ENCODE peak calls at places on chromosomes 3 and 15, in ten cellular contexts. W is endothelial cell of umbilical vein, N is mesenchymal stem cell, Q is A549, O is DND-41, K is IMR-90, S is GM23338, G is osteoblast, T is neuronal stem cell, I is astrocyte. U is an unnamed sample.

GRCh38 chr3:169245631-169246030 is 417.9 kb downstream of the MECOM start:
- DNase-seq in W (peak; percentile 49), N (no peak), Q (no peak), O (no peak), K (no peak), S (no peak), G (no peak), T (no peak), I (no peak), U (no peak)

GRCh38 chr3:14413381-14414071 is 11.1 kb downstream of the SLC6A6 start:
- DNase-seq in W (no peak), N (peak; percentile 64), Q (no peak), O (no peak), K (peak; percentile 79), S (peak; percentile 82), G (peak; percentile 76), T (no peak), I (no peak), U (no peak)

GRCh38 chr15:93066834-93067648 is 22.0 kb downstream of the RGMA start:
- DNase-seq in W (no peak), N (no peak), Q (no peak), O (no peak), K (no peak), S (no peak), G (no peak), T (no peak), I (no peak), U (no peak)

GRCh38 chr3:11289864-11290263 is 17.7 kb downstream of the ATG7 start:
- DNase-seq in W (peak; percentile 21), N (peak; percentile 16), Q (no peak), O (no peak), K (no peak), S (no peak), G (no peak), T (no peak), I (no peak), U (no peak)

GRCh38 chr3:45554001-45554691 is 40.4 kb upstream of the LIMD1 start:
- DNase-seq in W (peak; percentile 75), N (peak; percentile 50), Q (no peak), O (no peak), K (peak; percentile 88), S (peak; percentile 47), G (no peak), T (no peak), I (peak; percentile 69), U (no peak)

GRCh38 chr15:94535298-94536048 is 304.1 kb downstream of the MCTP2 start:
- DNase-seq in W (no peak), N (no peak), Q (no peak), O (no peak), K (no peak), S (no peak), G (no peak), T (no peak), I (no peak), U (no peak)

GRCh38 chr15:77014137-77015081 is 19.5 kb downstream of the PSTPIP1 start:
- DNase-seq in W (no peak), N (no peak), Q (no peak), O (no peak), K (no peak), S (no peak), G (peak; percentile 75), T (no peak), I (no peak), U (no peak)

GRCh38 chr3:204102-204501 is 7.5 kb downstream of the CHL1 start:
- DNase-seq in W (no peak), N (no peak), Q (no peak), O (no peak), K (no peak), S (no peak), G (no peak), T (no peak), I (no peak), U (no peak)

GRCh38 chr3:197858598-197858997 is 67.5 kb downstream of the LRCH3 start:
- DNase-seq in W (no peak), N (no peak), Q (no peak), O (no peak), K (no peak), S (peak; percentile 70), G (no peak), T (no peak), I (no peak), U (no peak)
- H3K4me2 ChIP-seq in W (no peak overlapping the region), N (no peak overlapping the region), Q (no peak overlapping the region), O (no peak overlapping the region), K (no peak overlapping the region), S (peak overlapping the region; percentile 28), G (no peak overlapping the region), T (no peak overlapping the region), I (no peak overlapping the region), U (no peak overlapping the region)

DNA sequence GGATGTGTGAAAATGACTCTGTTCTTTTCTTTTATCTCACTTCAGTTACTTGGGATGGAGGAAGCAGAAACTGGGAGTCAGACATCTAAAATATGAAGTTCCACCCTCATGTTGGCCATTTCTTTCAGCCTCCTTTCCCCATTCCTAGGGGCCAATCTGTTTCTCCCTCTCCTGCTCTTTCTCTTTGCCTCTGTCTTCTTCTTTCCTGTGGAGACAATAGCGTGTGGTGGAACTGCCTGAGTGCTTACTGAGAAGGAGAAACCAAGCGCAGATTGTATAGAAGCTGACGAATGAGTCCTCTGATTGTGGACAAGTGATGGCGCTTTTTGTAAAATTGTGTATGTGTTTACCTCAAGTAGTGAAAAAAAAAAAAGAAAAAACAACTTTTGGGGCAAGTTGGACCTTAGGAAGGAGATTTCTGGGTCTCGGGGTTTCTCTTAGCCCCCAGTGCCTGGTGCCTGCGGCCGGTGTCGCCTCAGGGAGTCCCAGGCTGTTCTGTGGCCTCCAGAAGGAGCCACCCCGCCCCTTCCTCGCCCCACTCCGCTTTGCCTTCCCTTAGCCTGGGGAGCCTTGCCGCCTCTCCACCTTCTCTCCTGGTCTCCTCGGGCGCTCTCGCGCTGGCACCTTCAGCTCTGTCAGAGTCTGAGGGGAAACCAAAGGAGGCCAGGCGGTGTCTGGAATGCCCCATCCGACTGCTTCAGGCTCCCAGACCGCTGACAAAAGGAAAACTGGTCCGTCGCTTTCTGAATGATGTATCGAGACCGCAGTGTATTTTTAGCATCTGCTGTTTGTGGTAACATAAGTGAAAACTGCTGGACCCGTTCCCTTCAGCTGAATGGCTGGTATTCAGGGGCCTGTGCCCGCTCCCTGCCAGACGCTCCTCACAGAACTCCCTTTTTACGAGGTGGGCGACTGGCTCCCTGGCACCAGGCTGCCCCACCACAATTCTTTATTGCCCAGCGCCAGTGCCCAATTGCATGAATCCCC is 30.1 kb downstream of the SCG5 start:
- DNase-seq in W (no peak), N (no peak), Q (no peak), O (no peak), K (no peak), S (no peak), G (peak; percentile 88), T (no peak), I (peak; percentile 51), U (no peak)
- H3K4me2 ChIP-seq in W (no peak overlapping the region), N (no peak overlapping the region), Q (no peak overlapping the region), O (no peak overlapping the region), K (no peak overlapping the region), S (no peak overlapping the region), G (peak overlapping the region; percentile 64), T (no peak overlapping the region), I (no peak overlapping the region), U (no peak overlapping the region)

GRCh38 chr15:78913012-78913411 is 31.8 kb downstream of the CTSH start:
- DNase-seq in W (no peak), N (no peak), Q (no peak), O (no peak), K (no peak), S (no peak), G (no peak), T (no peak), I (no peak), U (no peak)

GRCh38 chr15:78907577-78907976 is 34.9 kb downstream of the MORF4L1 start:
- DNase-seq in W (no peak), N (peak; percentile 32), Q (no peak), O (peak; percentile 26), K (no peak), S (peak; percentile 90), G (no peak), T (peak; percentile 12), I (no peak), U (no peak)

GRCh38 chr15:78910836-78911235 is 34.0 kb downstream of the CTSH start:
- DNase-seq in W (no peak), N (no peak), Q (no peak), O (no peak), K (no peak), S (no peak), G (no peak), T (no peak), I (no peak), U (no peak)

GRCh38 chr15:78909160-78909695 is 35.6 kb downstream of the CTSH start:
- DNase-seq in W (no peak), N (no peak), Q (no peak), O (no peak), K (no peak), S (no peak), G (no peak), T (no peak), I (no peak), U (no peak)

GRCh38 chr15:78909791-78910228 is 35.0 kb downstream of the CTSH start:
- DNase-seq in W (peak; percentile 52), N (peak; percentile 64), Q (peak; percentile 72), O (peak; percentile 27), K (peak; percentile 45), S (peak; percentile 84), G (no peak), T (peak; percentile 68), I (no peak), U (no peak)
- H3K4me2 ChIP-seq in W (no peak overlapping the region), N (no peak overlapping the region), Q (no peak overlapping the region), O (no peak overlapping the region), K (no peak overlapping the region), S (no peak overlapping the region), G (no peak overlapping the region), T (no peak overlapping the region), I (no peak overlapping the region), U (no peak overlapping the region)

GRCh38 chr3:174233511-174233910 is 625.6 kb upstream of the NAALADL2 start:
- DNase-seq in W (no peak), N (no peak), Q (no peak), O (no peak), K (no peak), S (no peak), G (no peak), T (no peak), I (no peak), U (no peak)

GRCh38 chr3:174229916-174230315 is 629.2 kb upstream of the NAALADL2 start:
- DNase-seq in W (no peak), N (no peak), Q (no peak), O (no peak), K (peak; percentile 4), S (no peak), G (no peak), T (no peak), I (peak; percentile 21), U (no peak)

DNA sequence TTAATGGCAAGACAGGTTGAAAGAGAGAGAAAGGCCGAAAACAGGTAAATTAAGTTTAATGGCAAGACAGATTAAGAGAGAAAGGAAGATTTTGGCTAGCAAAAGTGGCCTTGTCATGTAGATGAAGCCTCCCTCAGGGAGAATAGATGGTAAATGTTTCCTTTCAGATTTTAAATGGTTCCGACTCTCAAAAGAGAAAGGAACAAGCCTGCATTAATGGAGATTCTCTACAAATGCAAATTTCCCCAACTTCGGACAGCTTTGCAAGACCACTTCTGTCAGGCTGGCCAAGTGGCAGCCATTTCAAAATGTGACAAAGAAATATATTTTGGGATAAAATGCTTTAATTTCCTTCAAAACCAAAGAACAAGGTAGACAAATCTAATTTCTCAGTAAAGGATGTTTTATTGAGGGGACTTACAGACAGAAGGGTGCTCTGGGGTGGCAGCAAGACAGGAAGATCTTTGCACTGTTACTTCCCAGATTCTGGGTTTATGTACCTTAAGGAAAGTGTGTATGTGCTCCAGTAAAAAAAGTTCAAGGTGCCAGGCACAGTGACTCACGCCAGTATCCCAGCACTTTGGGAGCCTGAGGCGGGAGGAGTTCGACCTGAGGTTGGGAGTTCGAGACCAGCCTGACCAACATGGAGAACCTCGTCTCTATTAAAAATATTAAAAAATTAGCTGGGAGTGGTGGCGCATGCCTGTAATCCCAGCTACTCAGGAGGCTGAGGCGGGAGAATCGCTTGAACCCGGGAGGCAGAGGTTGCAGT is 626.3 kb upstream of the NAALADL2 start:
- DNase-seq in W (no peak), N (no peak), Q (no peak), O (no peak), K (no peak), S (peak; percentile 96), G (no peak), T (no peak), I (no peak), U (no peak)
- H3K4me2 ChIP-seq in W (no peak overlapping the region), N (no peak overlapping the region), Q (no peak overlapping the region), O (no peak overlapping the region), K (no peak overlapping the region), S (no peak overlapping the region), G (no peak overlapping the region), T (no peak overlapping the region), I (no peak overlapping the region), U (no peak overlapping the region)

U was measured in keratinocyte.